ENCODE peak calls at places on chromosomes 1 and 21, in nine cellular contexts. One of them, this sample, is unnamed.

GRCh38 chr1:228114827-228115226 is 5.7 kb upstream of the MRPL55 start:
- DNase-seq in colonic mucosa: no peak
- DNase-seq in esophagus squamous epithelium: no peak
- DNase-seq in prostate gland: no peak
- DNase-seq in nephron progenitor cell: no peak
- DNase-seq in CD4-positive, alpha-beta T cell: no peak
- DNase-seq in SK-N-SH: no peak
- DNase-seq in fibroblast of mammary gland: no peak
- DNase-seq in foreskin fibroblast: no peak
- DNase-seq in this sample: no peak

GRCh38 chr1:209421186-209421585 is 162.3 kb upstream of the CAMK1G start:
- DNase-seq in colonic mucosa: no peak
- DNase-seq in esophagus squamous epithelium: no peak
- DNase-seq in prostate gland: no peak
- DNase-seq in nephron progenitor cell: no peak
- DNase-seq in CD4-positive, alpha-beta T cell: no peak
- DNase-seq in SK-N-SH: no peak
- DNase-seq in fibroblast of mammary gland: no peak
- DNase-seq in foreskin fibroblast: no peak
- DNase-seq in this sample: no peak

GRCh38 chr21:25535811-25536210 is 71.5 kb downstream of the MRPL39 start:
- DNase-seq in colonic mucosa: no peak
- DNase-seq in esophagus squamous epithelium: no peak
- DNase-seq in prostate gland: no peak
- DNase-seq in nephron progenitor cell: no peak
- DNase-seq in CD4-positive, alpha-beta T cell: no peak
- DNase-seq in SK-N-SH: no peak
- DNase-seq in fibroblast of mammary gland: peak; percentile 19
- DNase-seq in foreskin fibroblast: no peak
- DNase-seq in this sample: no peak

GRCh38 chr1:45765999-45766792 is 15.7 kb upstream of the IPP start:
- DNase-seq in colonic mucosa: no peak
- DNase-seq in esophagus squamous epithelium: no peak
- DNase-seq in prostate gland: no peak
- DNase-seq in nephron progenitor cell: no peak
- DNase-seq in CD4-positive, alpha-beta T cell: no peak
- DNase-seq in SK-N-SH: no peak
- DNase-seq in fibroblast of mammary gland: peak; percentile 23
- DNase-seq in foreskin fibroblast: no peak
- DNase-seq in this sample: no peak

GRCh38 chr1:75053207-75053606 is 81.0 kb upstream of the LHX8 start:
- DNase-seq in colonic mucosa: no peak
- DNase-seq in esophagus squamous epithelium: no peak
- DNase-seq in prostate gland: no peak
- DNase-seq in nephron progenitor cell: no peak
- DNase-seq in CD4-positive, alpha-beta T cell: no peak
- DNase-seq in SK-N-SH: no peak
- DNase-seq in fibroblast of mammary gland: no peak
- DNase-seq in foreskin fibroblast: no peak
- DNase-seq in this sample: no peak

GRCh38 chr1:83023212-83023611 is 975.7 kb downstream of the TTLL7 start:
- DNase-seq in colonic mucosa: no peak
- DNase-seq in esophagus squamous epithelium: no peak
- DNase-seq in prostate gland: no peak
- DNase-seq in nephron progenitor cell: no peak
- DNase-seq in CD4-positive, alpha-beta T cell: no peak
- DNase-seq in SK-N-SH: no peak
- DNase-seq in fibroblast of mammary gland: no peak
- DNase-seq in foreskin fibroblast: no peak
- DNase-seq in this sample: no peak

GRCh38 chr1:30336550-30337426 is 386.6 kb downstream of the MATN1 start:
- DNase-seq in colonic mucosa: no peak
- DNase-seq in esophagus squamous epithelium: no peak
- DNase-seq in prostate gland: no peak
- DNase-seq in nephron progenitor cell: no peak
- DNase-seq in CD4-positive, alpha-beta T cell: no peak
- DNase-seq in SK-N-SH: no peak
- DNase-seq in fibroblast of mammary gland: no peak
- DNase-seq in foreskin fibroblast: no peak
- DNase-seq in this sample: peak; percentile 57

GRCh38 chr1:180188103-180188506 is 33.4 kb downstream of the QSOX1 start:
- DNase-seq in colonic mucosa: peak; percentile 71
- DNase-seq in esophagus squamous epithelium: no peak
- DNase-seq in prostate gland: peak; percentile 45
- DNase-seq in nephron progenitor cell: peak; percentile 65
- DNase-seq in CD4-positive, alpha-beta T cell: no peak
- DNase-seq in SK-N-SH: peak; percentile 87
- DNase-seq in fibroblast of mammary gland: peak; percentile 58
- DNase-seq in foreskin fibroblast: peak; percentile 49
- DNase-seq in this sample: no peak

GRCh38 chr1:230288641-230289349 is 137.3 kb downstream of the PGBD5 start:
- DNase-seq in colonic mucosa: no peak
- DNase-seq in esophagus squamous epithelium: no peak
- DNase-seq in prostate gland: no peak
- DNase-seq in nephron progenitor cell: no peak
- DNase-seq in CD4-positive, alpha-beta T cell: no peak
- DNase-seq in SK-N-SH: no peak
- DNase-seq in fibroblast of mammary gland: peak; percentile 57
- DNase-seq in foreskin fibroblast: no peak
- DNase-seq in this sample: peak; percentile 77

GRCh38 chr1:91349524-91349923 is 55.1 kb downstream of the HFM1 start:
- DNase-seq in colonic mucosa: no peak
- DNase-seq in esophagus squamous epithelium: no peak
- DNase-seq in prostate gland: no peak
- DNase-seq in nephron progenitor cell: no peak
- DNase-seq in CD4-positive, alpha-beta T cell: no peak
- DNase-seq in SK-N-SH: no peak
- DNase-seq in fibroblast of mammary gland: peak; percentile 3
- DNase-seq in foreskin fibroblast: no peak
- DNase-seq in this sample: no peak

GRCh38 chr1:228733576-228733975 is 1.7 kb upstream of the RHOU start:
- DNase-seq in colonic mucosa: no peak
- DNase-seq in esophagus squamous epithelium: no peak
- DNase-seq in prostate gland: no peak
- DNase-seq in nephron progenitor cell: no peak
- DNase-seq in CD4-positive, alpha-beta T cell: no peak
- DNase-seq in SK-N-SH: no peak
- DNase-seq in fibroblast of mammary gland: no peak
- DNase-seq in foreskin fibroblast: no peak
- DNase-seq in this sample: no peak

GRCh38 chr1:39047374-39048229 is 21.5 kb downstream of the NDUFS5 start:
- DNase-seq in colonic mucosa: no peak
- DNase-seq in esophagus squamous epithelium: no peak
- DNase-seq in prostate gland: no peak
- DNase-seq in nephron progenitor cell: no peak
- DNase-seq in CD4-positive, alpha-beta T cell: no peak
- DNase-seq in SK-N-SH: no peak
- DNase-seq in fibroblast of mammary gland: peak; percentile 95
- DNase-seq in foreskin fibroblast: peak; percentile 83
- DNase-seq in this sample: peak; percentile 10

GRCh38 chr21:42481169-42481568 is 14.9 kb downstream of the RSPH1 start:
- DNase-seq in colonic mucosa: no peak
- DNase-seq in esophagus squamous epithelium: no peak
- DNase-seq in prostate gland: no peak
- DNase-seq in nephron progenitor cell: no peak
- DNase-seq in CD4-positive, alpha-beta T cell: no peak
- DNase-seq in SK-N-SH: no peak
- DNase-seq in fibroblast of mammary gland: no peak
- DNase-seq in foreskin fibroblast: no peak
- DNase-seq in this sample: no peak
- TF ChIP-seq CTCF in colonic mucosa: no peak
- TF ChIP-seq CTCF in esophagus squamous epithelium: no peak
- TF ChIP-seq CTCF in prostate gland: no peak
- TF ChIP-seq CTCF in nephron progenitor cell: no peak
- TF ChIP-seq CTCF in CD4-positive, alpha-beta T cell: no peak
- TF ChIP-seq CTCF in SK-N-SH: no peak
- TF ChIP-seq CTCF in fibroblast of mammary gland: no peak
- TF ChIP-seq CTCF in foreskin fibroblast: no peak
- TF ChIP-seq CTCF in this sample: no peak

DNA sequence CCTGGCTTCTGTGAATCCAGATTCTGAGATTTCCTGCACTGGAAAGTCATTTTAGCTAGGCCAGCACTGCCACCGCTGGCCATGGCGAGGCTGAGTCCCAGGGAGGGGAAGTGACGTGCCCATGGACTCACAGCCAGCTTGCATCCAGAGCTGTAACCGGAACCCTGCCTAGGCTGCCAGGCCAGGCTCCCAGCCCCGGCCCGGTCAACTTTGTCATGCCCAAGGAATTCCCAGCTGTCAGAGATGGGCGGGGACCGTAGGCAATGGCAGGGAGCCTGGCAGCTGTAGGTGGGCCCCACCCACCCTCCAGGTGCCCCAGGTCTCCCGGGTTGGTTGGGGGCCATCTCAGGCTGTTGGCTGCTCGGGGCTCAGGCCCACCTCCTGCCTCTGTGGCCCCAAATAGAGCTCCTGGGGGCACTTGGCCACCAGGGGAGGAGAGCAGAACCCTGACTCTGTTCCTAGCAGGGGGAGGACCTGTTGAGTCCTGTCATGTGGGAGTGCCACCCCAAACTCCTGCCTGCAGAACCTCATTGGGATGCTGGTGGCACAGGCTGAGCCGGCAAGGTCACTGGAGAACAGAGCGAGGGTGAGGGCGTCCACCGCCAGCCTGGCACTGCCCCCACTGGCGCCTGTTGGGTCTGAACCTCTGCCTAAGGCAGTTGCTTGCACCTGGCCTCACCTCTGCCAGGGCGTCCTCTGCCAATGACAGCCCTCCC is 57.8 kb downstream of the FOXO6 start:
- DNase-seq in colonic mucosa: peak; percentile 85
- DNase-seq in esophagus squamous epithelium: peak; percentile 7
- DNase-seq in prostate gland: peak; percentile 91
- DNase-seq in nephron progenitor cell: no peak
- DNase-seq in CD4-positive, alpha-beta T cell: no peak
- DNase-seq in SK-N-SH: no peak
- DNase-seq in fibroblast of mammary gland: peak; percentile 81
- DNase-seq in foreskin fibroblast: peak; percentile 93
- DNase-seq in this sample: no peak
- TF ChIP-seq CTCF in colonic mucosa: no peak
- TF ChIP-seq CTCF in esophagus squamous epithelium: no peak
- TF ChIP-seq CTCF in prostate gland: no peak
- TF ChIP-seq CTCF in nephron progenitor cell: no peak
- TF ChIP-seq CTCF in CD4-positive, alpha-beta T cell: no peak
- TF ChIP-seq CTCF in SK-N-SH: peak; percentile 15
- TF ChIP-seq CTCF in fibroblast of mammary gland: no peak
- TF ChIP-seq CTCF in foreskin fibroblast: no peak
- TF ChIP-seq CTCF in this sample: peak; percentile 62

DNA sequence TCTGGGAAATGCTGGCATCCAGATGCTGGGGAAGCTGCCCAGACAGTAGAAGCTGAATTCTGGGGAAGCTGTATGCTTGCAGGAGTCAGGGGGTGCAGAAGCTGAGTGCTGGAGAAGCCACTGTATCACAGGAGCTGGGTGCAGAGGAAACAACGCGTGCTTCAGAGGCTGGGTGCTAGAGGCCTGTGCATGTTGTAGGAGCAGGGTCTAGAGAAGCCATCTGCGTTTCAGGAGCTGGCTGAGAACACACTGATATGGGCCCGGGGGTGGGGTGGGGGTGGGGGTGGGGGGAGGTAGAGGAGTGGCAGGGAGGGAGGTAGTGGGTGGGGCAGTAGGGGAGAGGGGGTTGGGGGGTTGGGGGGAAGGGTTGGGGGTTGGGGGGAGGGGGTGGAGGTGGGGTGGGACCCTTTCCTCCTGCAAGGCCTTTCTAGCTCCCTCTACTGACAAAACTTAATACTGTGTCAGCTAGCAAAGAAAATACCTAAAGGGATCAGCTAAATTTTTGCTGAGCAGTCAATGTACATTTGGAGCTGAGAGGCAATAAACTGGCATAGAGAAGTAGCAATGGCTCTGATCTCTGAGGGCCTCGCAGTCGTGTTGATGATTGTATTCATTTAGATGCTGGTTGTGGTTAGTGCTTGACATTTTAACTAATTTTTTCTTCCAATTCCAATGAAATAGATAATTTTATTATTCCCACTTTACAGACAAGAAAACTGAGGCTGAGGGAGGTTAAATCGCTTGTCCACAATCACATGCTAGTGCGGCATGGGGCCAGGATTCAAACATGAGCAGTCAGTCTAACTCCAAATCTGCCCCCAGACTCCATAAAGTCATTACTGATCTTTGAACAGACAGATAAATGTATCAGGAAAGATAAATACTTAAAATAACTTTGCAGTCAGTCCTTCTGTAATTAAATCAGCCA is 356.9 kb downstream of the DISC1 start:
- DNase-seq in colonic mucosa: no peak
- DNase-seq in esophagus squamous epithelium: no peak
- DNase-seq in prostate gland: no peak
- DNase-seq in nephron progenitor cell: no peak
- DNase-seq in CD4-positive, alpha-beta T cell: no peak
- DNase-seq in SK-N-SH: peak; percentile 17
- DNase-seq in fibroblast of mammary gland: no peak
- DNase-seq in foreskin fibroblast: no peak
- DNase-seq in this sample: no peak
- TF ChIP-seq CTCF in colonic mucosa: no peak
- TF ChIP-seq CTCF in esophagus squamous epithelium: no peak
- TF ChIP-seq CTCF in prostate gland: no peak
- TF ChIP-seq CTCF in nephron progenitor cell: no peak
- TF ChIP-seq CTCF in CD4-positive, alpha-beta T cell: no peak
- TF ChIP-seq CTCF in SK-N-SH: peak; percentile 29
- TF ChIP-seq CTCF in fibroblast of mammary gland: no peak
- TF ChIP-seq CTCF in foreskin fibroblast: no peak
- TF ChIP-seq CTCF in this sample: peak; percentile 38

GRCh38 chr1:108746382-108747127 is at the start of gene STXBP3:
- DNase-seq in colonic mucosa: peak; percentile 99
- DNase-seq in esophagus squamous epithelium: peak; percentile 92
- DNase-seq in prostate gland: peak; percentile 97
- DNase-seq in nephron progenitor cell: peak; percentile 100
- DNase-seq in CD4-positive, alpha-beta T cell: peak; percentile 100
- DNase-seq in SK-N-SH: peak; percentile 97
- DNase-seq in fibroblast of mammary gland: peak; percentile 97
- DNase-seq in foreskin fibroblast: peak; percentile 97
- DNase-seq in this sample: peak; percentile 99
- TF ChIP-seq CTCF in colonic mucosa: peak; percentile 96
- TF ChIP-seq CTCF in esophagus squamous epithelium: peak; percentile 95
- TF ChIP-seq CTCF in prostate gland: peak; percentile 98
- TF ChIP-seq CTCF in nephron progenitor cell: peak; percentile 89
- TF ChIP-seq CTCF in CD4-positive, alpha-beta T cell: peak; percentile 92
- TF ChIP-seq CTCF in SK-N-SH: peak; percentile 96
- TF ChIP-seq CTCF in fibroblast of mammary gland: peak; percentile 85
- TF ChIP-seq CTCF in foreskin fibroblast: peak; percentile 95
- TF ChIP-seq CTCF in this sample: peak; percentile 97